ENCODE peak calls at places on chromosomes 3 and 15, in four cellular contexts. M is thyroid gland, R is HCT116, A is astrocyte. H is an unnamed sample.

GRCh38 chr15:42178056-42178455 is 21.6 kb upstream of the PLA2G4F start:
- DNase-seq in A (no peak), R (no peak), M (no peak), H (no peak)

GRCh38 chr3:49536875-49537533 is 17.3 kb upstream of the BSN start:
- DNase-seq in M (peak), A (no peak), R (no peak), H (no peak)

GRCh38 chr15:62848631-62849050 is 193.9 kb upstream of the TPM1 start:
- DNase-seq in A (peak), R (no peak), M (no peak), H (no peak)

GRCh38 chr3:143081844-143082778 is 37.5 kb upstream of the CHST2 start:
- DNase-seq in M (no peak), R (no peak), A (no peak), H (no peak)

GRCh38 chr3:187740446-187741399 is 4.5 kb downstream of the BCL6 start:
- DNase-seq in M (peak), A (peak), R (no peak), H (no peak)

GRCh38 chr3:115363071-115363470 is 216.0 kb upstream of the ZBTB20 start:
- DNase-seq in A (peak), R (no peak), M (no peak), H (no peak)

GRCh38 chr3:57100046-57100695 is 39.7 kb downstream of the SPATA12 start:
- DNase-seq in R (peak), M (peak), A (no peak), H (peak)

GRCh38 chr3:184289426-184289938 is 9.6 kb upstream of the PSMD2 start:
- DNase-seq in A (peak), R (peak), M (peak), H (no peak)

GRCh38 chr3:94115482-94115881 is 52.6 kb downstream of the NSUN3 start:
- DNase-seq in M (no peak), R (peak), A (peak), H (peak)

GRCh38 chr3:185813691-185814215 is 11.1 kb downstream of the IGF2BP2 start:
- DNase-seq in A (peak), R (no peak), M (no peak), H (peak)

GRCh38 chr3:193145248-193145647 is 95.8 kb upstream of the PLAAT1 start:
- DNase-seq in A (no peak), R (no peak), M (no peak), H (no peak)

GRCh38 chr3:39757312-39757711 is 52.1 kb upstream of the MYRIP start:
- DNase-seq in R (no peak), A (no peak), M (no peak), H (no peak)

GRCh38 chr3:197854596-197855343 is 63.7 kb downstream of the LRCH3 start:
- DNase-seq in R (peak), A (peak), M (no peak), H (peak)

GRCh38 chr15:90915216-90915807 is 12.2 kb downstream of the MAN2A2 start:
- DNase-seq in R (no peak), A (no peak), M (no peak), H (no peak)

GRCh38 chr15:90917569-90917968 is 14.5 kb downstream of the MAN2A2 start:
- DNase-seq in A (no peak), R (no peak), M (no peak), H (no peak)

GRCh38 chr15:90915808-90916440 is 12.8 kb downstream of the MAN2A2 start:
- DNase-seq in A (no peak), R (no peak), M (no peak), H (no peak)

GRCh38 chr15:90918034-90918788 is 14.1 kb downstream of the HDDC3 start:
- DNase-seq in M (no peak), A (no peak), R (no peak), H (no peak)

GRCh38 chr15:90916461-90916860 is 13.4 kb downstream of the MAN2A2 start:
- DNase-seq in M (no peak), R (no peak), A (no peak), H (no peak)
- H3K4me3 ChIP-seq in M (no peak), R (no peak), A (no peak), H (no peak)

DNA sequence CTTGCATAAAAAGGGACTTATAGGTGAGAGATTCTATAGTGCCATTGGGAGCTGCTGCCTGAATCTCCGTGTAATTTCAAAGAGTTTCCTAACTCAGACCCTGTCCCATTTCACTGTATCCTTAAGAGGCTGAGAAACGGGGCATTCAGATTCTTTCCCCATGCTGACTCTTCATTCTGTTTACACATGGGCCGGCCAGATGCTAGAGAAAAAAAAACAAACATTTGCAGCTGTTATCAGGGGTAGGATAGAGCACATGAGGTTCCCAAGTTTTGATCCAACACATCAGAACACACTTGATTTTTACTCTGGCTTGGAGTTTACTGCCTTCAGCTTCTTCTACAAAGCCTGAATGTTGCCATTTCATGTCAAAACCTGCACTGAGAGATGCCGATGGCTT is 215.9 kb upstream of the TPRG1 start:
- DNase-seq in M (no peak), A (no peak), R (no peak), H (no peak)
- H3K27ac ChIP-seq in M (no peak), A (no peak), R (no peak), H (no peak)

GRCh38 chr15:73632670-73633058 is 525 bp downstream of the NPTN start:
- DNase-seq in M (no peak), A (no peak), R (no peak), H (no peak)

GRCh38 chr15:73630796-73631471 is 2.3 kb downstream of the NPTN start:
- DNase-seq in M (no peak), R (no peak), A (no peak), H (no peak)

GRCh38 chr15:73633111-73633990 is at the start of gene NPTN:
- DNase-seq in R (peak), M (peak), A (peak), H (peak)

GRCh38 chr15:73631915-73632669 is 1.1 kb downstream of the NPTN start:
- DNase-seq in A (peak), M (peak), R (no peak), H (no peak)

DNA sequence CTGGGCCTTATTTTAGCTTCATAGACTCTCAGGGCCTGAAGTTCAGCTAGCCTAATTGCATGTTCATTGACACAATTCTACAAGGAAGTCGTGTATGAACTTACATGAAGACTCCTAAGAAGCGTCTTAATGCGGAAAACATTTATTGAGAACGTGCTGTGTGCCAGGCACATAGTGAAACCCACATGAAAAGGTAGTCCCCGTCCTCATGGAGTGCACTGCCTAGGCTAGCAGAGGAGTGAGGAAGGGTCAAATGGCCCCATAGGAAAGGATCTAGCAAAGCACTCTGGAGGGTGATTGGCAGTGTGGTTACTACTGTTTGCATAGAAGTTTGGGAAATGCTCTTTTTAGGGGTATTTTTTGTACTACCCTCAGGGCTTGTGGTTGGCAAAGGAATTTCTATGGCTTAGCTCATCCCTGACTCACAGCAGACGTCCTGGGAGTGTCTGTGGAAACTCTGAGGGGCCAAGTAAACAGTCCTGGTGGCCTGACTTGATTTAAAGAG is 854 bp upstream of the NPTN start:
- DNase-seq in R (peak), M (no peak), A (peak), H (peak)
- TF ChIP-seq CTCF in R (no peak), M (no peak), A (no peak), H (no peak)

DNA sequence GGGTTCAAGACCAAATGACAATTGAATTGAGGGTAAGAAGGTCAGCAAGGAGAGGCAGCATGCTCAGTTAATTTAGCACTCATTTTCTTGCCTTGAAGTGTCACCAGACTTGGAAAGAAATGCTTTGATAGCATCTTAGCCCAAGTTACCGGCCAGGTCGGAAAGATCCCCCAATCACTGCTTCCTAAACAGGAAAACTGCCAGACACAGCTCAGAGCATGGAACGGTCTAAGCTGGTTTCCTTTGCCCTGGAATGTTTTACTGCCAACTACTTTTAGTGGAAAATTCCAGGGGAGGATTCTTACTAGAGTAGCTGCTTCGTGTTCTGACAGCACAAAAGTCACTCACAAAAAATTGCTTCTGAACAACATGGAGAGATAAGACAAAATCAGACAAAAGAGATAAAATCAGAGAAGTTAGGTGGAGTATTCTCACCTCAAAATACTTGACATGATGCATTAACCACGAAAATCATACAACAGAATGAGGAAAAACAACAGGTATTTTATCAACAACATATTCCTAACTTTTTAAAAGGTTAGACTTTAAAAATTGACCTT is 65.5 kb downstream of the CCR4 start:
- DNase-seq in R (no peak), M (no peak), A (no peak), H (no peak)
- H3K4me3 ChIP-seq in R (no peak), M (no peak), A (no peak), H (no peak)